ENCODE peak calls at places on chromosomes 1 and 21, in four cellular contexts. One of them, this sample, is unnamed. For H3K4me1, the result is how much of the 10 kb centered on the place peaks cover.

GRCh38 chr1:150813028-150813707 is 5.1 kb upstream of the CTSK start:
- DNase-seq in PC-3: peak
- DNase-seq in psoas muscle: peak
- DNase-seq in K562: peak
- DNase-seq in this sample: peak

GRCh38 chr1:95195046-95195445 is 39.0 kb upstream of the RWDD3 start:
- DNase-seq in PC-3: no peak
- DNase-seq in psoas muscle: no peak
- DNase-seq in K562: no peak
- DNase-seq in this sample: no peak

GRCh38 chr1:54649130-54649898 is 7.7 kb downstream of the MROH7 start:
- DNase-seq in PC-3: no peak
- DNase-seq in psoas muscle: no peak
- DNase-seq in K562: peak
- DNase-seq in this sample: no peak

GRCh38 chr1:55214903-55215193 is 316 bp downstream of the USP24 start:
- DNase-seq in PC-3: no peak
- DNase-seq in psoas muscle: peak
- DNase-seq in K562: no peak
- DNase-seq in this sample: no peak

GRCh38 chr1:11789126-11790067 is 16.4 kb downstream of the MTHFR start:
- DNase-seq in PC-3: no peak
- DNase-seq in psoas muscle: no peak
- DNase-seq in K562: no peak
- DNase-seq in this sample: peak

GRCh38 chr1:113850127-113850796 is 21.2 kb downstream of the PTPN22 start:
- DNase-seq in PC-3: no peak
- DNase-seq in psoas muscle: no peak
- DNase-seq in K562: no peak
- DNase-seq in this sample: no peak

GRCh38 chr1:74199504-74199903 is 1.5 kb downstream of the FPGT start:
- DNase-seq in PC-3: no peak
- DNase-seq in psoas muscle: no peak
- DNase-seq in K562: no peak
- DNase-seq in this sample: no peak

GRCh38 chr1:69483219-69483618 is 84.5 kb upstream of the LRRC7 start:
- DNase-seq in PC-3: no peak
- DNase-seq in psoas muscle: no peak
- DNase-seq in K562: no peak
- DNase-seq in this sample: no peak

GRCh38 chr1:118304722-118305344 is 119.8 kb upstream of the SPAG17 start:
- DNase-seq in PC-3: peak
- DNase-seq in psoas muscle: no peak
- DNase-seq in K562: no peak
- DNase-seq in this sample: no peak

GRCh38 chr21:35503646-35504045 is 454.5 kb upstream of the RUNX1 start:
- DNase-seq in PC-3: no peak
- DNase-seq in psoas muscle: no peak
- DNase-seq in K562: no peak
- DNase-seq in this sample: no peak

GRCh38 chr1:5615076-5615475 is 377.1 kb downstream of the NPHP4 start:
- DNase-seq in PC-3: no peak
- DNase-seq in psoas muscle: no peak
- DNase-seq in K562: no peak
- DNase-seq in this sample: no peak

GRCh38 chr1:232477728-232478127 is 152.2 kb downstream of the SIPA1L2 start:
- DNase-seq in PC-3: peak
- DNase-seq in psoas muscle: peak
- DNase-seq in K562: no peak
- DNase-seq in this sample: no peak

GRCh38 chr1:186496452-186496851 is 35.5 kb upstream of the PDC start:
- DNase-seq in PC-3: no peak
- DNase-seq in psoas muscle: no peak
- DNase-seq in K562: no peak
- DNase-seq in this sample: no peak

GRCh38 chr1:186494832-186495271 is 33.9 kb upstream of the PDC start:
- DNase-seq in PC-3: peak
- DNase-seq in psoas muscle: no peak
- DNase-seq in K562: no peak
- DNase-seq in this sample: no peak

GRCh38 chr1:186491351-186491750 is 30.4 kb upstream of the PDC start:
- DNase-seq in PC-3: no peak
- DNase-seq in psoas muscle: no peak
- DNase-seq in K562: no peak
- DNase-seq in this sample: no peak

GRCh38 chr1:186497651-186498050 is 36.7 kb upstream of the PDC start:
- DNase-seq in PC-3: no peak
- DNase-seq in psoas muscle: no peak
- DNase-seq in K562: no peak
- DNase-seq in this sample: no peak

GRCh38 chr1:186492531-186493291 is 31.8 kb upstream of the PDC start:
- DNase-seq in PC-3: peak
- DNase-seq in psoas muscle: no peak
- DNase-seq in K562: no peak
- DNase-seq in this sample: no peak
- H3K4me3 ChIP-seq in PC-3: peak
- H3K4me3 ChIP-seq in psoas muscle: no peak
- H3K4me3 ChIP-seq in K562: no peak
- H3K4me3 ChIP-seq in this sample: no peak

GRCh38 chr1:45785583-45785982 is 17.8 kb upstream of the MAST2 start:
- DNase-seq in PC-3: no peak
- DNase-seq in psoas muscle: no peak
- DNase-seq in K562: no peak
- DNase-seq in this sample: no peak

GRCh38 chr1:45793942-45794604 is 9.3 kb upstream of the MAST2 start:
- DNase-seq in PC-3: peak
- DNase-seq in psoas muscle: no peak
- DNase-seq in K562: no peak
- DNase-seq in this sample: no peak

GRCh38 chr1:45787905-45788304 is 15.5 kb upstream of the MAST2 start:
- DNase-seq in PC-3: no peak
- DNase-seq in psoas muscle: no peak
- DNase-seq in K562: no peak
- DNase-seq in this sample: no peak

GRCh38 chr1:45792744-45793143 is 10.7 kb upstream of the MAST2 start:
- DNase-seq in PC-3: no peak
- DNase-seq in psoas muscle: no peak
- DNase-seq in K562: no peak
- DNase-seq in this sample: no peak

DNA sequence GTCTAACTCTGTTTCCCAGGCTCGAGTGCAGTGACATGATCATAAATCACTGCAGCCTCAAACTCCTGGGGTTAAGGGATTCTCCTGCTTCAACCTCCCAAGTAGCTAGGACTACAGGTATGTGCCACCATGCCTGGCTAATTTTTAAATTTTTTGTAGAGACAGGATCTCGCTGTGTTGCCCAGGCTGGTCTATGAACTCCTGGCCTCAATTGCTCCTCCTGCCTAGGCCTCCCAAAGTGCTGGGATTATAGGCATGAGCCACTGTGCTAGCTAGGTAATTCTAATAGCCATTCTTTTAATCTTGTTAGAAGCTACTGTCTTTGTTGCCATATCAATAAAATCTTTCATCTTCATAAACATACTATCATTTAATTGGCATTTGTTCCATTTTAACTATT is 13.8 kb upstream of the MAST2 start:
- DNase-seq in PC-3: no peak
- DNase-seq in psoas muscle: no peak
- DNase-seq in K562: no peak
- DNase-seq in this sample: no peak
- H3K4me1 ChIP-seq in PC-3: under half
- H3K4me1 ChIP-seq in psoas muscle: under half
- H3K4me1 ChIP-seq in K562: under half
- H3K4me1 ChIP-seq in this sample: under half

GRCh38 chr1:184504012-184504694 is 117.3 kb downstream of the C1orf21 start:
- DNase-seq in PC-3: no peak
- DNase-seq in psoas muscle: no peak
- DNase-seq in K562: no peak
- DNase-seq in this sample: no peak
- H3K27ac ChIP-seq in PC-3: no peak
- H3K27ac ChIP-seq in psoas muscle: peak
- H3K27ac ChIP-seq in K562: no peak
- H3K27ac ChIP-seq in this sample: no peak

GRCh38 chr1:247639381-247639981 is 34.1 kb downstream of the OR2G3 start:
- DNase-seq in PC-3: peak
- DNase-seq in psoas muscle: peak
- DNase-seq in K562: peak
- DNase-seq in this sample: peak
- H3K4me3 ChIP-seq in PC-3: peak
- H3K4me3 ChIP-seq in psoas muscle: peak
- H3K4me3 ChIP-seq in K562: peak
- H3K4me3 ChIP-seq in this sample: peak

DNA sequence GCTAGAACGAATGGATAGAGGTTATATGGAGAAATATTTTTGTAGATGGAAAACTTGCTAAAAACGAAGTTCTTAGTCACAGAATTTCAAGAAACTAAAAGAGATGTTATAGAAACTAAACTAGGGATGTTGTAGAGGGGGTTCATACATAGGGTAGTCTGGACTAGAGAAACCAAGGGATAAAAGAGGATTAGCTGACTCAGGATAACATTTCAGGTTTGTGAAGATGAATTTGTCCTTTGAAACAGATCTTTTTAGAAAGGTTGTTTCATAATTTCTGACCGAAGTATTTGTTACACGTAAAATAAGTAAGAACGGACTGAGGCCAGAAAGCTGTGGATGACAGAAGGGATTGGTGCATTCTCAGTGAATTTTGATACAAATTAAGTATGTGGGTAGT is 13.6 kb downstream of the YTHDF2 start:
- DNase-seq in PC-3: no peak
- DNase-seq in psoas muscle: no peak
- DNase-seq in K562: no peak
- DNase-seq in this sample: no peak
- H3K4me1 ChIP-seq in PC-3: under half
- H3K4me1 ChIP-seq in psoas muscle: half or more
- H3K4me1 ChIP-seq in K562: under half
- H3K4me1 ChIP-seq in this sample: half or more

GRCh38 chr1:224850446-224850845 is 79.0 kb upstream of the DNAH14 start:
- DNase-seq in PC-3: no peak
- DNase-seq in psoas muscle: no peak
- DNase-seq in K562: no peak
- DNase-seq in this sample: no peak

GRCh38 chr1:224856973-224857372 is 72.5 kb upstream of the DNAH14 start:
- DNase-seq in PC-3: no peak
- DNase-seq in psoas muscle: no peak
- DNase-seq in K562: no peak
- DNase-seq in this sample: no peak

GRCh38 chr1:224851210-224851849 is 78.1 kb upstream of the DNAH14 start:
- DNase-seq in PC-3: peak
- DNase-seq in psoas muscle: peak
- DNase-seq in K562: peak
- DNase-seq in this sample: peak

GRCh38 chr1:224852901-224853568 is 76.4 kb upstream of the DNAH14 start:
- DNase-seq in PC-3: peak
- DNase-seq in psoas muscle: no peak
- DNase-seq in K562: peak
- DNase-seq in this sample: no peak

DNA sequence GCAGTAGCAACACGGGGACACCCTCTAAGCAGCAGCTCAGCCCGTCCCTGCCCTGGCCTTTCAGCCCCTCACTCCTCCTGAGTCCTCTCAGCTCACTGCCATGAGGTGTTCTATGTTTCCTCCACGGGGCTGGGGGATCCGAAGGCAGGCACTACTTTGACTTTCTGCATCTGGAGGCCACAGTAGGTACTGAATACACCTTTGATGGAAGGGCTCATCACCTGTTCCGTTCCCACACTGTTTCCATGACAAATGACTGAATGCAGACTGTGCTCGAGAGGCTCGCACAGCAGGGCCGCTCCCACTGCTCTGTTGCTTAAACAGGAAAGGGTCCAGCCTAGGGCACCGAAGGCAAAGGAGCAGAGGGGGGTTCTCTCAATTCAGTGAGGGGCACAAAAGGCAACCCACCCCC is 77.6 kb upstream of the DNAH14 start:
- DNase-seq in PC-3: no peak
- DNase-seq in psoas muscle: no peak
- DNase-seq in K562: peak
- DNase-seq in this sample: no peak
- H3K27ac ChIP-seq in PC-3: no peak
- H3K27ac ChIP-seq in psoas muscle: no peak
- H3K27ac ChIP-seq in K562: no peak
- H3K27ac ChIP-seq in this sample: no peak

GRCh38 chr1:28592314-28593071 is 428 bp downstream of the RAB42 start:
- DNase-seq in PC-3: no peak
- DNase-seq in psoas muscle: no peak
- DNase-seq in K562: no peak
- DNase-seq in this sample: peak
- H3K4me3 ChIP-seq in PC-3: peak
- H3K4me3 ChIP-seq in psoas muscle: peak
- H3K4me3 ChIP-seq in K562: no peak
- H3K4me3 ChIP-seq in this sample: peak

This sample was measured in left lung.